ENCODE peak calls at places on chromosomes 2 and 18, in seven cellular contexts. X is dorsolateral prefrontal cortex, L is heart left ventricle, O is H1, J is IMR-90, F is lung, M is foreskin fibroblast. U is an unnamed sample.

GRCh38 chr2:60533114-60534033 is 20.1 kb downstream of the BCL11A start:
- DNase-seq in X (no peak), L (no peak), O (no peak), J (peak; percentile 89), F (no peak), M (no peak), U (no peak)

GRCh38 chr2:19911799-19912509 is 10.2 kb upstream of the TTC32 start:
- DNase-seq in X (no peak), L (no peak), O (no peak), J (peak; percentile 93), F (no peak), M (peak; percentile 95), U (peak; percentile 89)

GRCh38 chr2:233058717-233059546 is 1.2 kb upstream of the INPP5D start:
- DNase-seq in X (no peak), L (no peak), O (no peak), J (no peak), F (no peak), M (no peak), U (no peak)

GRCh38 chr2:216634317-216635148 is 1.3 kb downstream of the IGFBP2 start:
- DNase-seq in X (no peak), L (no peak), O (no peak), J (no peak), F (no peak), M (no peak), U (no peak)

GRCh38 chr2:201698588-201699226 is at the start of gene MPP4:
- DNase-seq in X (no peak), L (no peak), O (no peak), J (peak; percentile 46), F (no peak), M (peak; percentile 68), U (peak; percentile 26)

GRCh38 chr2:39281391-39281790 is 37.6 kb upstream of the CDKL4 start:
- DNase-seq in X (no peak), L (no peak), O (no peak), J (no peak), F (no peak), M (no peak), U (no peak)

GRCh38 chr18:14970027-14970426 is 222.1 kb downstream of the ANKRD30B start:
- DNase-seq in X (no peak), L (no peak), O (no peak), J (no peak), F (peak; percentile 15), M (peak; percentile 33), U (peak; percentile 42)

GRCh38 chr18:68735498-68736343 is 20.8 kb upstream of the TMX3 start:
- DNase-seq in X (no peak), L (no peak), O (no peak), J (peak; percentile 74), F (no peak), M (peak; percentile 45), U (peak; percentile 81)

GRCh38 chr2:231342111-231342711 is 53.3 kb upstream of the B3GNT7 start:
- DNase-seq in X (no peak), L (peak; percentile 20), O (no peak), J (no peak), F (no peak), M (no peak), U (no peak)

GRCh38 chr2:75952173-75952572 is 241.5 kb upstream of the GCFC2 start:
- DNase-seq in X (no peak), L (no peak), O (no peak), J (no peak), F (no peak), M (no peak), U (no peak)

GRCh38 chr2:28117104-28117596 is 226.6 kb downstream of the BABAM2 start:
- DNase-seq in X (no peak), L (no peak), O (no peak), J (no peak), F (no peak), M (no peak), U (no peak)

GRCh38 chr2:99880148-99880983 is 262.0 kb downstream of the AFF3 start:
- DNase-seq in X (no peak), L (no peak), O (no peak), J (peak; percentile 98), F (no peak), M (peak; percentile 48), U (peak; percentile 36)

GRCh38 chr2:7658486-7658885 is 741.3 kb downstream of the RNF144A start:
- DNase-seq in X (no peak), L (no peak), O (no peak), J (no peak), F (no peak), M (no peak), U (no peak)

GRCh38 chr18:75160315-75160714 is 48.6 kb downstream of the PTGR3 start:
- DNase-seq in X (no peak), L (no peak), O (no peak), J (no peak), F (no peak), M (no peak), U (peak; percentile 4)

GRCh38 chr18:75163736-75164135 is 45.2 kb downstream of the PTGR3 start:
- DNase-seq in X (no peak), L (no peak), O (no peak), J (no peak), F (no peak), M (no peak), U (no peak)

GRCh38 chr18:75162467-75162866 is 46.5 kb downstream of the PTGR3 start:
- DNase-seq in X (no peak), L (peak; percentile 34), O (no peak), J (peak; percentile 71), F (no peak), M (no peak), U (peak; percentile 53)

GRCh38 chr18:75162978-75163377 is 46.0 kb downstream of the PTGR3 start:
- DNase-seq in X (no peak), L (no peak), O (no peak), J (no peak), F (no peak), M (no peak), U (no peak)

DNA sequence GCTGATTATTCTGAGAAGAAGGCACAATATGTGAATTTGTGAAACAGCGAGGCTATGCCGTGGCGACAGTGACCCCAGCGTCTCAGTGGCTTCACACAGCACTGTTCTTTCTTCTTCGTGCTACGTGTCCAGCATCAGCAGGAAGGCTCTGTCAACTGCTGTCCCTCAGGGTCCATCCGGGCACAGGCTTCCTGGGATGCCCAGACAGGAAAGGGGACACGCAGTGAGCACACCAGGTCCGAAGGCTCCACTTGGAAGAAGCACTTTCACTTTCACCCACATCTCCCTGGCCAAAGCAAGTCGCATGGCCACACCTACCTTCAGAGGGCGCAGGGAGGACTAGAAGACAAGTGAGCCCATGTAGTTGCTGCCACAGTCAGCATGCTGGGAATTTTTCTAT is 47.3 kb downstream of the PTGR3 start:
- DNase-seq in X (no peak), L (peak; percentile 36), O (no peak), J (no peak), F (no peak), M (no peak), U (peak; percentile 5)
- H3K4me3 ChIP-seq in X (peak overlapping the region; percentile 45), L (peak overlapping the region; percentile 59), O (no peak overlapping the region), J (no peak overlapping the region), F (no peak overlapping the region), M (no peak overlapping the region), U (peak overlapping the region; percentile 36)

DNA sequence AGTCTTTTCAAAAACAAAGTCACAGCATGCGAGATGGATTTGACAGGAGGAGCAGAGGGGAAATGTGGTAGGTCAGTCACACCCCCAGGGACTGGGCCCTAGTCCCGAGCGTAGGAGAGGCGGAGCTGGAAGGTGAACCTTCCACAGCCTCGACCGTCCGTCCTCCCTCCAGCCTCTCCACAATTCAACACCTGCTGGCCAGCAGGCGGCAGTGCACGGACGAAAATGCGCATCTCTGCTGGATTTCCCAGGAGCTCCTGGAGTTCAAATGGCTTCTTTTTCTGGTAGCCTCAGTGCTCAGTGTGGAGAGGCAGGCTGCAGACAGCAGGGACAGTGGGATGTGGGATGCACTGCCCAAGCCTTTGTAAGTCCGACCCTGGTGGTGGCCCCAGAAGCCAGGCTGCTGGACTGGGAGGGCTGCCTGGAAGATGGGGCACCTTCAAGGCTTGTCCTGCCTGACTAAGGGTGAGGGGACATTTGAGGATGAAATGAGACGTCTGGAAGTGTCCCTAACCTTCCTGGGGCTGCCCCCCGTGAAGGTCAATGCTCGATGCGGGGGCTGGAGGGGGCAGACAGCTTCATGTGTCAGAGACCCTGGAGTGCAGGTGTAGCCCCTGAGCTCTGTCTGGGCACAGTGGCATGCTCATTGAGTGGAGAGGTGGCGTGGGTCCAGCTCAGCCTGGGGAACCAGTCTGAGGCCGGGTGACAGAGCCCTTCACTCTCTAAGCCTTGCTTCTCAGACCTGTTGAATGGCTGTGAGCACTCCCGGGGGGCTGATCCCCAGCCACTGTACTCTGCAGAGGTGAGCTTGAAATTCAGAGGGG is 189.5 kb downstream of the TFCP2L1 start:
- DNase-seq in X (no peak), L (peak; percentile 59), O (no peak), J (peak; percentile 67), F (peak; percentile 72), M (peak; percentile 62), U (peak; percentile 79)
- TF ChIP-seq CTCF in X (peak; percentile 78), L (peak; percentile 53), O (peak; percentile 93), J (peak; percentile 74), F (peak; percentile 57), M (peak; percentile 66), U (peak; percentile 90)

DNA sequence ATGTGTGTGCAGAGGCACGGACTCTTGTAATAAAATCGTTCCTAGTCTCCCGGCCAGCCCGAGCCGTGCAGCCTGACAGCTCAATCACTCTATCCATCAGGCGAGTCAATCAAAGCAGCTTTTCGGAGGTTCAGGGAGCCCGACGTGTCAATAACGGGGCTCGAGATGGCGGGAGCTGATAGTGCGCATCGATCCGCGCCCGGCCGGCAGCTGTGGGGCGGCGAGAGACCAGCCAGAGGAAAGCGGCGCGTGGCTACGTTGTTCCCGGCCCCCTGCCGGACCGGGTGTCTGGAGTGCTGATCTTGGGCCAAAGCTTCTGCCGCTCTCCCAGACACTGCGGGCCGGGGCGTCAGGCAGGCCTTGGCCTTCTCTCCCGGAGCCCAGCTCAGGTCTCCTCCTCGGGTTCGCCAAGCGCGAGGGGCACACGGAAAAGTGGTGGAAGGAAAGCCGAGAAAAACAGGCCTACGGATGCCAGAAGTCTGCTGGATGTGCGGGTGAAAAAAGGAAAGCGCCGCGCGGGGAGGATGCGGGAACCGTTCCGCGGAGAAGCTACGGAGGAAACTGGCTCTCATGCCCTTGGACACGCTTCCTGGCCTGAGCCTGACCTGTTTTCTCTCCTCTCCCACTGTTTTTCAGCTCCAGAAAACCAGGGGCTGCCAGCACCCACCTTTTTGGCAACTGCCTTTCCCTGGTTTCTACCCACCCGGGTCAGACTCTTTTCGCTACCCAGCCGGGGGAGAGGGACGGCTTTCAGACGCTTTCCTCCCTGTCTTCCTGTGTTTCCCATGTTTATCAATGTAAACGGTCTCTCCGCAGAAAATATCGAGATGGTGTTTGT is 2.2 kb downstream of the EN1 start:
- DNase-seq in X (no peak), L (no peak), O (no peak), J (no peak), F (no peak), M (no peak), U (no peak)
- H3K4me3 ChIP-seq in X (no peak overlapping the region), L (no peak overlapping the region), O (no peak overlapping the region), J (no peak overlapping the region), F (no peak overlapping the region), M (peak overlapping the region; percentile 33), U (no peak overlapping the region)

DNA sequence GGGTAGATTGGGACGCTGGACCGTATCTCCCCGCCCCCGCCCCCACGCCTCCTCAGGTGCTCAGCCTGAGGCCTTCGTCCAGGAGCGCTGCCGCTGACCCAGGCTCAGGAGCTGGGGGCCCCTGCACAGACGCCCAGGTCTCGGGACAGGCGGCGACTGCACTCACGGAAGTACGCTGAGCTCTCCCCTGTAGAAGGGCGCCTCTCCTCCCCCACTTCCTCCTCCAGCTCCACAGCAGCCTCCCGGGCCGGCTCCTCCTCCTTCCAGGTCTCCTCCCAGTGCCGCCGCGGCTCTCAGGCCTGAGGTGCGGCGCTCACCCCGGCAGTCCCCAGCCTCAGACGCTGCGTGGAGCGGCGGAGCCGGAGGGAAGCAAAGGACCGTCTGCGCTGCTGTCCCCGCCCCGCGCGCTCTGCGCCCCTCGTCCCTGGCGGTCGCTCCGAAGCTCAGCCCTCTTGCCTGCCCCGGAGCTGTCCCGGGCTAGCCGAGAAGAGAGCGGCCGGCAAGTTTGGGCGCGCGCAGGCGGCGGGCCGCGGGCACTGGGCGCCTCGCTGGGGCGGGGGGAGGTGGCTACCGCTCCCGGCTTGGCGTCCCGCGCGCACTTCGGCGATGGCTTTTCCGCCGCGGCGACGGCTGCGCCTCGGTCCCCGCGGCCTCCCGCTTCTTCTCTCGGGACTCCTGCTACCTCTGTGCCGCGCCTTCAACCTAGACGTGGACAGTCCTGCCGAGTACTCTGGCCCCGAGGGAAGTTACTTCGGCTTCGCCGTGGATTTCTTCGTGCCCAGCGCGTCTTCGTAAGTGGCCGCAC is at the start of gene ITGAV:
- DNase-seq in X (peak; percentile 77), L (peak; percentile 94), O (peak; percentile 79), J (peak; percentile 88), F (peak; percentile 95), M (peak; percentile 90), U (peak; percentile 95)
- TF ChIP-seq CTCF in X (peak; percentile 19), L (no peak), O (no peak), J (no peak), F (no peak), M (no peak), U (peak; percentile 11)